ENCODE peak calls at places on chromosomes 11 and 22, in four cellular contexts. Z, O, U and L are unnamed samples.

GRCh38 chr11:117437791-117438130 is 110.1 kb downstream of the CEP164 start:
- DNase-seq in Z (no peak), U (no peak), O (peak; percentile 90), L (no peak)

GRCh38 chr11:40295466-40295865 is 1164.0 kb downstream of the LRRC4C start:
- DNase-seq in Z (no peak), O (no peak), U (no peak), L (no peak)

GRCh38 chr11:73995247-73995646 is 12.6 kb upstream of the UCP2 start:
- DNase-seq in Z (peak; percentile 16), O (no peak), U (no peak), L (no peak)

GRCh38 chr22:33787645-33788456 is 132.4 kb downstream of the LARGE1 start:
- DNase-seq in Z (no peak), U (no peak), O (no peak), L (peak; percentile 47)

GRCh38 chr11:125941606-125942275 is 4.1 kb upstream of the VSIG10L2 start:
- DNase-seq in O (peak; percentile 80), Z (peak; percentile 27), U (peak; percentile 55), L (no peak)

GRCh38 chr22:42066937-42067336 is 3.7 kb downstream of the NAGA start:
- DNase-seq in O (no peak), U (no peak), Z (no peak), L (no peak)

GRCh38 chr11:64585150-64585549 is 5.9 kb upstream of the SLC22A12 start:
- DNase-seq in O (no peak), Z (no peak), U (no peak), L (no peak)

GRCh38 chr11:48154162-48154561 is 62.4 kb upstream of the OR4B1 start:
- DNase-seq in U (no peak), O (no peak), Z (peak; percentile 85), L (no peak)

GRCh38 chr11:120457996-120458395 is 53.6 kb upstream of the GRIK4 start:
- DNase-seq in O (no peak), Z (peak; percentile 14), U (no peak), L (no peak)

GRCh38 chr22:33018232-33018864 is 39.8 kb downstream of the SYN3 start:
- DNase-seq in U (no peak), Z (peak; percentile 50), O (peak; percentile 50), L (peak; percentile 8)

GRCh38 chr11:2766166-2766565 is 66.4 kb upstream of the KCNQ1OT1 start:
- DNase-seq in Z (no peak), O (peak; percentile 14), U (peak; percentile 7), L (no peak)

GRCh38 chr11:14237333-14237988 is 121.5 kb downstream of the RRAS2 start:
- DNase-seq in U (no peak), Z (no peak), O (no peak), L (peak; percentile 76)

GRCh38 chr22:26479043-26479791 is 4.4 kb downstream of the HPS4 start:
- DNase-seq in Z (no peak), U (no peak), O (no peak), L (no peak)

GRCh38 chr22:35480143-35480542 is 60.5 kb upstream of the RASD2 start:
- DNase-seq in O (peak; percentile 89), Z (peak; percentile 9), U (peak; percentile 55), L (no peak)

GRCh38 chr22:31585161-31585859 is 76.7 kb downstream of the PISD start:
- DNase-seq in O (no peak), U (no peak), Z (peak; percentile 72), L (no peak)

GRCh38 chr11:65357856-65358356 is 3.4 kb downstream of the TIGD3 start:
- DNase-seq in Z (peak; percentile 12), U (no peak), O (no peak), L (no peak)

GRCh38 chr11:35683728-35684339 is 21.3 kb downstream of the TRIM44 start:
- DNase-seq in O (no peak), Z (peak; percentile 71), U (no peak), L (no peak)

GRCh38 chr11:111838054-111838453 is 33.3 kb downstream of the ALG9 start:
- DNase-seq in U (no peak), O (no peak), Z (no peak), L (no peak)

GRCh38 chr11:68504432-68505066 is 44.0 kb downstream of the PPP6R3 start:
- DNase-seq in U (no peak), O (no peak), Z (no peak), L (no peak)

GRCh38 chr11:134276396-134277175 is 407 bp downstream of the GLB1L3 start:
- DNase-seq in Z (no peak), O (no peak), U (no peak), L (no peak)